ENCODE peak calls at places on chromosomes 13 and 19, in five cellular contexts. V is uterus, M is IMR-90, J is PC-3, C is psoas muscle. N is an unnamed sample. For H3K4me1, the result is how much of the 10 kb centered on the place peaks cover.

GRCh38 chr13:36420437-36420891 is 11.8 kb upstream of the CCNA1 start:
- DNase-seq in V (peak), M (peak), J (peak), C (no peak), N (peak)

GRCh38 chr19:39182174-39182505 is 14.6 kb upstream of the NCCRP1 start:
- DNase-seq in V (no peak), M (no peak), J (no peak), C (no peak), N (no peak)

GRCh38 chr13:59641261-59641660 is 522.5 kb downstream of the DIAPH3 start:
- DNase-seq in V (no peak), M (no peak), J (peak), C (no peak), N (no peak)

GRCh38 chr19:48965806-48966540 is 864 bp downstream of the FTL start:
- DNase-seq in V (peak), M (peak), J (peak), C (peak), N (peak)

GRCh38 chr19:50921391-50922315 is 10.5 kb upstream of the KLK4 start:
- DNase-seq in V (no peak), M (no peak), J (peak), C (no peak), N (no peak)

GRCh38 chr19:48123907-48124675 is 13.5 kb upstream of the PLA2G4C start:
- DNase-seq in V (no peak), M (peak), J (peak), C (no peak), N (no peak)

GRCh38 chr19:32595491-32595890 is 14.5 kb downstream of the PDCD5 start:
- DNase-seq in V (no peak), M (no peak), J (no peak), C (no peak), N (no peak)

GRCh38 chr19:5250127-5250659 is 90.4 kb downstream of the PTPRS start:
- DNase-seq in V (no peak), M (no peak), J (no peak), C (peak), N (no peak)

GRCh38 chr13:60335531-60335930 is 61.5 kb upstream of the TDRD3 start:
- DNase-seq in V (no peak), M (peak), J (peak), C (no peak), N (no peak)

GRCh38 chr13:40539954-40540706 is 126.3 kb downstream of the FOXO1 start:
- DNase-seq in V (no peak), M (peak), J (peak), C (no peak), N (no peak)

GRCh38 chr13:34294483-34295129 is 476.7 kb downstream of the RFC3 start:
- DNase-seq in V (no peak), M (no peak), J (no peak), C (no peak), N (no peak)

GRCh38 chr13:22934744-22935523 is 245.8 kb upstream of the SGCG start:
- DNase-seq in V (no peak), M (no peak), J (no peak), C (no peak), N (no peak)

GRCh38 chr19:35090160-35090794 is 25.3 kb upstream of the FXYD3 start:
- DNase-seq in V (peak), M (peak), J (peak), C (no peak), N (no peak)

GRCh38 chr13:89361909-89362308 is 1690.7 kb downstream of the SLITRK5 start:
- DNase-seq in V (no peak), M (peak), J (peak), C (no peak), N (no peak)

DNA sequence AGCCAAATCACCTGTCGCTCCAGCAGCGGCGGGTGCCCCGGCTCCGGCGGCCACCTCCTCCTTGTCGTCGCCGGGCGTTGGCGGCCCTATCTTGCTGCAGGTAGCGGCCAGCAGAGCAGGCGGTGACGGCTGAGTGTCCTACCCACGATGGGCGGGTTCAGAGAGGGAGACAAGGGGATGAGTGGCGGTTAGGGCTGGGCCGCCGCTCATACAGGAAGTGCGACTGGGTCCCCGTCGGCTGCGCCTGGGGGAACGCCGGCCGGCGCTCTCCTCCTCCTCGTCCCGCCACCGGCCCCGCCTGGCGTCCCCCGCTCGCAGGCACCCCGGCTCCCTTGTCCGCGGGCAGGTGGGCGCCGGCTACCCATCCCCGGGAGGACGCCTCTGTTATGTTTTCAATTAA is 1692.0 kb downstream of the SLITRK5 start:
- DNase-seq in V (no peak), M (no peak), J (no peak), C (no peak), N (no peak)
- H3K4me1 ChIP-seq in V (under half), M (under half), J (under half), C (under half), N (under half)

DNA sequence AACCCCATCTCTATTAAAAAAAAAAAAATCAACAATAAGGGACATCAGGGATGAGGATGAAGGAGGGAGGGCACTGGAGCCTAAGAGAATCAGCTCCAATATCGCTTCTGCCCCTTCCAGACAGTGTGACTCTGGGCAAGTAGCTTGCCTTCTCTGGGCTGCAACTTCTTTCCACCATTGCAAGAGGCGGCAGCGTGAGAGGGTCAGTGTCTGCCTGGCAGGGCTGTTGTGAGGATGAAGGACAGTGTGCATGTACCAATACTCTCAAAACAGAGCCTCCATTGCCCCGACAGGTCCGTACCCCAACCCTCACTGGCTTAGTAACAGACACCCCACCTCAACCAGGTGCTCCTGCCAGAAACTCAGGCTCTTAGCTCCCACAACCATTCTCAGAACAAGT is 15.3 kb upstream of the LENG8 start:
- DNase-seq in V (no peak), M (no peak), J (no peak), C (no peak), N (no peak)
- H3K27ac ChIP-seq in V (no peak), M (no peak), J (no peak), C (no peak), N (no peak)

GRCh38 chr13:113210834-113211233 is 1.4 kb downstream of the CUL4A start:
- DNase-seq in V (no peak), M (no peak), J (no peak), C (no peak), N (no peak)
- H3K4me1 ChIP-seq in V (under half), M (under half), J (under half), C (half or more), N (half or more)

GRCh38 chr13:48163066-48163465 is 68.2 kb upstream of the MED4 start:
- DNase-seq in V (no peak), M (no peak), J (no peak), C (no peak), N (no peak)

GRCh38 chr13:48159436-48160225 is 64.7 kb upstream of the MED4 start:
- DNase-seq in V (no peak), M (no peak), J (no peak), C (no peak), N (no peak)

GRCh38 chr13:48160879-48161278 is 66.0 kb upstream of the MED4 start:
- DNase-seq in V (no peak), M (no peak), J (peak), C (peak), N (no peak)

GRCh38 chr13:48162182-48162581 is 67.3 kb upstream of the MED4 start:
- DNase-seq in V (no peak), M (no peak), J (no peak), C (no peak), N (no peak)

GRCh38 chr13:48161530-48162179 is 66.8 kb upstream of the MED4 start:
- DNase-seq in V (no peak), M (no peak), J (no peak), C (peak), N (peak)
- H3K27ac ChIP-seq in V (no peak), M (no peak), J (no peak), C (peak), N (peak)

N was measured in spleen.